ENCODE peak calls at places on chromosomes 4 and X, in nine cellular contexts. C is fibroblast of pulmonary artery, Y is dorsolateral prefrontal cortex, F is lung, K is fibroblast of lung, M is WTC11, P is MM.1S, E is astrocyte of the spinal cord, J is hepatocyte. R is an unnamed sample.

GRCh38 chrX:105653891-105654290 is 168.4 kb upstream of the NRK start:
- DNase-seq in C (peak), Y (no peak), F (no peak), K (peak), M (no peak), P (no peak), E (peak), J (no peak), R (no peak)

GRCh38 chrX:100408643-100409315 is 1.3 kb downstream of the PCDH19 start:
- DNase-seq in C (no peak), Y (no peak), F (no peak), K (no peak), M (peak), P (no peak), E (no peak), J (peak), R (no peak)

GRCh38 chr4:5376015-5376414 is 324.7 kb downstream of the STK32B start:
- DNase-seq in C (no peak), Y (no peak), F (no peak), K (no peak), M (no peak), P (no peak), E (no peak), J (no peak), R (no peak)

GRCh38 chrX:50106051-50106450 is 94.8 kb downstream of the AKAP4 start:
- DNase-seq in C (no peak), Y (no peak), F (no peak), K (no peak), M (no peak), P (no peak), E (no peak), J (no peak), R (no peak)

GRCh38 chr4:187732524-187732923 is 263.0 kb upstream of the ZFP42 start:
- DNase-seq in C (peak), Y (no peak), F (no peak), K (no peak), M (no peak), P (no peak), E (no peak), J (no peak), R (no peak)

GRCh38 chr4:9898596-9899345 is 117.3 kb downstream of the DRD5 start:
- DNase-seq in C (peak), Y (no peak), F (peak), K (no peak), M (peak), P (no peak), E (no peak), J (peak), R (peak)

GRCh38 chrX:122625821-122626220 is 558.3 kb upstream of the GRIA3 start:
- DNase-seq in C (peak), Y (no peak), F (no peak), K (peak), M (no peak), P (no peak), E (peak), J (no peak), R (no peak)

GRCh38 chr4:40309250-40309774 is 25.8 kb upstream of the CHRNA9 start:
- DNase-seq in C (peak), Y (peak), F (peak), K (peak), M (peak), P (peak), E (peak), J (peak), R (peak)

GRCh38 chrX:10577863-10578262 is 42.5 kb downstream of the MID1 start:
- DNase-seq in C (no peak), Y (no peak), F (no peak), K (no peak), M (no peak), P (no peak), E (no peak), J (no peak), R (no peak)

GRCh38 chrX:138925330-138925729 is 213.8 kb upstream of the FGF13 start:
- DNase-seq in C (peak), Y (no peak), F (no peak), K (peak), M (no peak), P (no peak), E (peak), J (peak), R (no peak)

GRCh38 chr4:48827622-48828021 is 3.3 kb upstream of the OCIAD1 start:
- DNase-seq in C (no peak), Y (no peak), F (no peak), K (no peak), M (no peak), P (no peak), E (no peak), J (no peak), R (no peak)

GRCh38 chrX:122913134-122913533 is 270.9 kb upstream of the GRIA3 start:
- DNase-seq in C (no peak), Y (no peak), F (no peak), K (no peak), M (no peak), P (peak), E (no peak), J (no peak), R (no peak)

GRCh38 chr4:80913381-80913780 is 117.1 kb upstream of the BMP3 start:
- DNase-seq in C (peak), Y (no peak), F (no peak), K (no peak), M (no peak), P (no peak), E (no peak), J (no peak), R (no peak)

GRCh38 chrX:63993936-63994335 is 208.9 kb upstream of the ARHGEF9 start:
- DNase-seq in C (no peak), Y (no peak), F (no peak), K (no peak), M (no peak), P (no peak), E (no peak), J (no peak), R (no peak)

GRCh38 chr4:8647626-8648025 is 55.1 kb downstream of the CPZ start:
- DNase-seq in C (no peak), Y (no peak), F (no peak), K (no peak), M (no peak), P (no peak), E (no peak), J (no peak), R (no peak)

GRCh38 chrX:2875798-2876399 is 47.2 kb downstream of the GYG2 start:
- DNase-seq in C (peak), Y (no peak), F (no peak), K (no peak), M (no peak), P (peak), E (peak), J (peak), R (no peak)

GRCh38 chr4:25667931-25668557 is 12.4 kb downstream of the SLC34A2 start:
- DNase-seq in C (peak), Y (no peak), F (no peak), K (peak), M (peak), P (no peak), E (no peak), J (peak), R (no peak)

GRCh38 chr4:13322681-13323101 is 161.4 kb downstream of the RAB28 start:
- DNase-seq in C (peak), Y (no peak), F (no peak), K (peak), M (no peak), P (no peak), E (peak), J (no peak), R (no peak)

GRCh38 chr4:22019676-22020075 is 71.1 kb upstream of the KCNIP4 start:
- DNase-seq in C (peak), Y (no peak), F (no peak), K (peak), M (no peak), P (no peak), E (no peak), J (no peak), R (no peak)

GRCh38 chrX:135185795-135186443 is 14.7 kb upstream of the CT55 start:
- DNase-seq in C (peak), Y (no peak), F (peak), K (peak), M (peak), P (peak), E (peak), J (peak), R (no peak)

GRCh38 chr4:2041234-2042130 is 17.6 kb upstream of the NAT8L start:
- DNase-seq in C (peak), Y (peak), F (peak), K (peak), M (peak), P (peak), E (peak), J (peak), R (peak)

GRCh38 chr4:183173580-183174526 is 74.8 kb downstream of the WWC2 start:
- DNase-seq in C (peak), Y (no peak), F (no peak), K (peak), M (peak), P (no peak), E (peak), J (no peak), R (no peak)

GRCh38 chr4:121146530-121146929 is 17.6 kb downstream of the TNIP3 start:
- DNase-seq in C (peak), Y (no peak), F (no peak), K (peak), M (no peak), P (no peak), E (peak), J (no peak), R (no peak)

GRCh38 chr4:123649644-123650356 is 253.2 kb downstream of the SPRY1 start:
- DNase-seq in C (peak), Y (no peak), F (peak), K (peak), M (peak), P (no peak), E (peak), J (peak), R (no peak)

GRCh38 chrX:37753384-37753783 is 26.5 kb upstream of the CYBB start:
- DNase-seq in C (no peak), Y (no peak), F (no peak), K (no peak), M (no peak), P (no peak), E (no peak), J (no peak), R (no peak)

GRCh38 chr4:141807073-141807472 is 170.7 kb downstream of the IL15 start:
- DNase-seq in C (peak), Y (no peak), F (no peak), K (peak), M (no peak), P (no peak), E (peak), J (no peak), R (no peak)

GRCh38 chrX:136209016-136209738 is 42.0 kb downstream of the MAP7D3 start:
- DNase-seq in C (peak), Y (peak), F (no peak), K (peak), M (peak), P (peak), E (peak), J (peak), R (peak)

GRCh38 chrX:119008122-119008744 is 33.8 kb downstream of the LONRF3 start:
- DNase-seq in C (peak), Y (no peak), F (no peak), K (no peak), M (peak), P (peak), E (peak), J (peak), R (peak)

GRCh38 chr4:26425953-26426352 is 64.3 kb downstream of the CCKAR start:
- DNase-seq in C (no peak), Y (no peak), F (no peak), K (no peak), M (no peak), P (no peak), E (no peak), J (no peak), R (no peak)

GRCh38 chrX:53556868-53557267 is 122.7 kb upstream of the HSD17B10 start:
- DNase-seq in C (peak), Y (no peak), F (no peak), K (no peak), M (no peak), P (no peak), E (no peak), J (no peak), R (no peak)

GRCh38 chr4:123488916-123489315 is 92.3 kb downstream of the SPRY1 start:
- DNase-seq in C (peak), Y (no peak), F (no peak), K (peak), M (no peak), P (no peak), E (peak), J (peak), R (no peak)

GRCh38 chrX:15451913-15452312 is 41.2 kb downstream of the PIR start:
- DNase-seq in C (peak), Y (no peak), F (no peak), K (peak), M (no peak), P (no peak), E (no peak), J (no peak), R (no peak)

GRCh38 chr4:48047896-48048295 is 31.3 kb downstream of the NIPAL1 start:
- DNase-seq in C (no peak), Y (no peak), F (no peak), K (no peak), M (no peak), P (no peak), E (no peak), J (no peak), R (peak)

GRCh38 chr4:914531-914930 is 17.6 kb downstream of the GAK start:
- DNase-seq in C (no peak), Y (no peak), F (no peak), K (no peak), M (no peak), P (no peak), E (no peak), J (no peak), R (no peak)

GRCh38 chr4:73446336-73446938 is 10.4 kb downstream of the AFP start:
- DNase-seq in C (peak), Y (no peak), F (no peak), K (peak), M (no peak), P (peak), E (peak), J (peak), R (no peak)

GRCh38 chr4:138003248-138003647 is 238.9 kb downstream of the SLC7A11 start:
- DNase-seq in C (no peak), Y (no peak), F (no peak), K (peak), M (no peak), P (no peak), E (peak), J (no peak), R (no peak)

GRCh38 chr4:147247577-147247976 is 233.3 kb upstream of the EDNRA start:
- DNase-seq in C (no peak), Y (no peak), F (no peak), K (peak), M (no peak), P (no peak), E (peak), J (peak), R (no peak)

DNA sequence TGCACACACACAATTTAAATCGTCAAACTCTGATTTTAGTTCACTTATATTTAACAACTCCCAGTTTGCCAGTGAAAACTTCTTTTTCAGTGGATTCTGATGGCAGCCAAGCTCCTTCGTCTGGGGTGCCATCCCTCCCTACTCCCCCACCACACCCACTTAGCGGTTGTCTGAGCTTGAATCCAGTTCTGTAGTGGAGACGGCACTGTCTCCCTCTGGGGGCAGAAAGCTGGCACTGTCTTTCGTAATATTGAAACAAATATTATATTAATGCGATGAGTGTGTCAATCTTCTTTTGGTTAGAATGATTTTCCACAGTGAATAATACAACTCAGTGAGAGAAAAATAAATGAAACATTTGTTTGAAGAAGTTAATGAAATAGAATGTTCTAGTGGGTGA is 5.4 kb downstream of the MEPE start:
- DNase-seq in C (peak), Y (no peak), F (no peak), K (no peak), M (peak), P (no peak), E (peak), J (no peak), R (no peak)
- TF ChIP-seq CTCF in C (peak), Y (peak), F (no peak), K (peak), M (no peak), P (peak), E (peak), J (peak), R (peak)

DNA sequence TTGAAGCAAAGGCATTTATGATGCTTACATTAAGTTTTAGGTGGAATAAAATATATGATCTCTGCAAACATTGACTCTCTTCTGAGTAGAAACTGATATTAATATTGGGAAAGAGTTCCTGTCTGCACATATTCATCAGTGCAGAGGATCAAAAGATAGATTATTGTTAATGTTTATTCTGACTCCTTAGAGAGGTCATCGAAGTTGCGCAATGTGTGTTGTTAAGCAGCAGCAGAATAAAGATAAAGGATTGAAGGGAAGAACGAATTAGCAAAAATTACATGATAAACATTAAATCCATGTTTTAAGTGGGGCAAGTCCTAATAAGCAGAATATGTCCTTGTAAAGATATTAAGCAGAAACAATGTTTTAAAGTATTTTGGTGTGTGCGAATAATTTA is 72.6 kb upstream of the MBNL3 start:
- DNase-seq in C (no peak), Y (no peak), F (no peak), K (no peak), M (no peak), P (no peak), E (no peak), J (peak), R (no peak)
- TF ChIP-seq CTCF in C (no peak), Y (no peak), F (no peak), K (no peak), M (no peak), P (no peak), E (no peak), J (no peak), R (no peak)

GRCh38 chr4:6548201-6548881 is 26.6 kb upstream of the MAN2B2 start:
- DNase-seq in C (peak), Y (no peak), F (no peak), K (peak), M (peak), P (no peak), E (peak), J (no peak), R (peak)
- TF ChIP-seq CTCF in C (peak), Y (peak), F (no peak), K (no peak), M (peak), P (peak), E (peak), J (peak), R (no peak)

GRCh38 chr4:143082698-143083097 is 102.0 kb upstream of the USP38 start:
- DNase-seq in C (no peak), Y (no peak), F (no peak), K (no peak), M (no peak), P (no peak), E (no peak), J (peak), R (no peak)

GRCh38 chr4:143085224-143085623 is 99.5 kb upstream of the USP38 start:
- DNase-seq in C (peak), Y (no peak), F (no peak), K (no peak), M (no peak), P (no peak), E (peak), J (no peak), R (no peak)

GRCh38 chr4:143083811-143084472 is 100.8 kb upstream of the USP38 start:
- DNase-seq in C (peak), Y (no peak), F (no peak), K (no peak), M (no peak), P (no peak), E (no peak), J (no peak), R (no peak)

GRCh38 chr4:143084566-143084965 is 100.2 kb upstream of the USP38 start:
- DNase-seq in C (no peak), Y (no peak), F (no peak), K (peak), M (no peak), P (no peak), E (no peak), J (no peak), R (no peak)

DNA sequence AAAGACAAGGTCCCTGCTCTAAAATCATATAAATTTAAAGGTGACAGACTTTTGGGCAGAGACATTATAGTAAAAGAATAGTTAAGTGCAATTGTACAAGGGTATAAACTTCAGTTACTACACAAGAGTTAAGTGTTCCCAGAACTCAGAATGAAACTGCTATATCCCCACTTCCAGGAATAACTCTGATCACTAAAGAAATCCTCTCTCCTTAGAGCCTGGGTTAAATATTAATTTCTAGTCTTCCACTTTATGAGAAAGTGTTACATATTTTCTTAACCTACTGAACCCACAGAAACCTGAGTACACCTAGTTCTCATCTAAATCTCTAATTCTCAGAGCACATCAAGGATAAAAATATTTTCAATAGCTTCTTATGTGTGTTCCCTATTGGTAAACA is 99.1 kb upstream of the USP38 start:
- DNase-seq in C (no peak), Y (no peak), F (no peak), K (no peak), M (no peak), P (no peak), E (no peak), J (no peak), R (no peak)
- TF ChIP-seq CTCF in C (no peak), Y (no peak), F (no peak), K (no peak), M (no peak), P (no peak), E (no peak), J (no peak), R (no peak)

GRCh38 chrX:79482686-79483085 is 115.6 kb upstream of the ITM2A start:
- DNase-seq in C (no peak), Y (no peak), F (no peak), K (no peak), M (no peak), P (no peak), E (no peak), J (no peak), R (no peak)

GRCh38 chrX:79477691-79478090 is 110.6 kb upstream of the ITM2A start:
- DNase-seq in C (no peak), Y (no peak), F (no peak), K (no peak), M (no peak), P (no peak), E (no peak), J (no peak), R (no peak)
- TF ChIP-seq CTCF in C (no peak), Y (no peak), F (no peak), K (no peak), M (no peak), P (no peak), E (no peak), J (peak), R (no peak)

GRCh38 chr4:67521506-67521905 is 23.8 kb downstream of the CENPC start:
- DNase-seq in C (no peak), Y (no peak), F (no peak), K (no peak), M (no peak), P (no peak), E (no peak), J (no peak), R (no peak)

GRCh38 chr4:67520141-67520540 is 25.2 kb downstream of the CENPC start:
- DNase-seq in C (no peak), Y (no peak), F (no peak), K (no peak), M (no peak), P (no peak), E (no peak), J (no peak), R (no peak)

GRCh38 chr4:67522851-67523671 is 22.2 kb downstream of the CENPC start:
- DNase-seq in C (peak), Y (no peak), F (no peak), K (peak), M (no peak), P (no peak), E (peak), J (no peak), R (no peak)
- TF ChIP-seq CTCF in C (no peak), Y (no peak), F (no peak), K (no peak), M (no peak), P (no peak), E (no peak), J (no peak), R (no peak)

R was measured in heart right ventricle.